ENCODE peak calls at places on chromosome 5, in ten cellular contexts. K is GM12865; R is endothelial cell of umbilical vein; V is nephron progenitor cell; F is fibroblast of pulmonary artery; N is brain microvascular endothelial cell; Q is cardiac muscle cell; J is choroid plexus epithelial cell; I is WTC11; B is CD8-positive, alpha-beta T cell. X is an unnamed sample.

GRCh38 chr5:66538531-66538930 is 57.7 kb upstream of the MAST4 start:
- DNase-seq in R (no peak), Q (no peak), B (no peak), N (no peak), K (no peak), J (no peak), F (no peak), V (no peak), I (no peak), X (no peak)

GRCh38 chr5:107782770-107783169 is 112.0 kb upstream of the EFNA5 start:
- DNase-seq in Q (no peak), R (no peak), N (no peak), B (no peak), J (no peak), K (no peak), I (no peak), F (no peak), V (no peak), X (no peak)

GRCh38 chr5:60487885-60488425 is 212.0 kb downstream of the DEPDC1B start:
- DNase-seq in V (no peak), B (no peak), N (peak; percentile 34), I (no peak), J (peak; percentile 23), R (no peak), F (no peak), K (no peak), Q (no peak), X (peak; percentile 37)

GRCh38 chr5:64625678-64626077 is 64.6 kb upstream of the SHISAL2B start:
- DNase-seq in N (peak; percentile 15), Q (peak; percentile 68), K (no peak), F (peak; percentile 67), B (no peak), J (peak; percentile 55), I (no peak), V (no peak), R (no peak), X (peak; percentile 72)

GRCh38 chr5:77210091-77211012 is at the start of gene PDE8B:
- DNase-seq in J (no peak), V (peak; percentile 47), K (no peak), Q (no peak), N (no peak), F (no peak), I (peak; percentile 34), R (no peak), B (no peak), X (no peak)

GRCh38 chr5:147113967-147114366 is 120.9 kb upstream of the STK32A start:
- DNase-seq in Q (no peak), F (no peak), I (no peak), R (no peak), J (no peak), N (no peak), K (no peak), V (no peak), B (no peak), X (no peak)

GRCh38 chr5:160894-161540 is 30.3 kb upstream of the LRRC14B start:
- DNase-seq in J (no peak), Q (no peak), R (no peak), F (no peak), K (no peak), V (no peak), B (no peak), I (peak; percentile 3), N (no peak), X (no peak)

GRCh38 chr5:133227897-133228296 is 176.1 kb downstream of the HSPA4 start:
- DNase-seq in Q (no peak), R (no peak), F (no peak), J (no peak), N (no peak), B (no peak), V (no peak), I (no peak), K (no peak), X (no peak)

GRCh38 chr5:60843693-60844428 is at the start of gene ELOVL7:
- DNase-seq in V (peak; percentile 85), K (peak; percentile 83), I (peak; percentile 93), R (peak; percentile 14), B (no peak), N (no peak), Q (peak; percentile 40), J (peak; percentile 32), F (peak; percentile 7), X (no peak)

GRCh38 chr5:57231607-57232006 is 57.7 kb downstream of the GPBP1 start:
- DNase-seq in V (no peak), N (peak; percentile 8), I (no peak), B (no peak), F (peak; percentile 80), Q (peak; percentile 75), J (peak; percentile 30), R (peak; percentile 37), K (no peak), X (peak; percentile 87)

GRCh38 chr5:97618721-97619120 is 435.7 kb upstream of the RIOK2 start:
- DNase-seq in J (no peak), F (no peak), V (no peak), B (no peak), Q (peak; percentile 6), R (no peak), N (no peak), K (no peak), I (no peak), X (no peak)

GRCh38 chr5:96972599-96973334 is 36.9 kb downstream of the LNPEP start:
- DNase-seq in I (no peak), B (no peak), Q (no peak), N (no peak), R (no peak), V (no peak), F (no peak), J (no peak), K (no peak), X (no peak)

GRCh38 chr5:129554134-129554904 is 94.2 kb downstream of the ADAMTS19 start:
- DNase-seq in I (no peak), V (no peak), R (no peak), K (no peak), J (no peak), F (no peak), Q (no peak), B (no peak), N (no peak), X (no peak)

GRCh38 chr5:6261668-6262067 is 116.7 kb downstream of the MED10 start:
- DNase-seq in Q (no peak), R (no peak), V (no peak), B (no peak), K (no peak), J (no peak), N (no peak), F (no peak), I (no peak), X (no peak)
- TF ChIP-seq CTCF in Q (no peak), R (no peak), V (no peak), B (no peak), K (no peak), J (no peak), N (no peak), F (no peak), I (no peak), X (no peak)

GRCh38 chr5:135176991-135177390 is 143.0 kb upstream of the PITX1 start:
- DNase-seq in V (no peak), R (no peak), J (no peak), F (no peak), K (no peak), N (no peak), B (no peak), I (no peak), Q (no peak), X (no peak)

GRCh38 chr5:135181653-135182052 is 147.6 kb upstream of the PITX1 start:
- DNase-seq in B (no peak), F (no peak), R (no peak), N (no peak), I (no peak), Q (no peak), V (no peak), J (no peak), K (no peak), X (no peak)

GRCh38 chr5:135178476-135179155 is 144.6 kb upstream of the PITX1 start:
- DNase-seq in I (no peak), J (no peak), V (no peak), R (no peak), N (no peak), B (no peak), K (no peak), F (no peak), Q (no peak), X (no peak)

GRCh38 chr5:135177591-135177990 is 143.6 kb upstream of the PITX1 start:
- DNase-seq in N (no peak), R (no peak), I (no peak), Q (no peak), F (no peak), K (no peak), V (no peak), B (no peak), J (no peak), X (no peak)

DNA sequence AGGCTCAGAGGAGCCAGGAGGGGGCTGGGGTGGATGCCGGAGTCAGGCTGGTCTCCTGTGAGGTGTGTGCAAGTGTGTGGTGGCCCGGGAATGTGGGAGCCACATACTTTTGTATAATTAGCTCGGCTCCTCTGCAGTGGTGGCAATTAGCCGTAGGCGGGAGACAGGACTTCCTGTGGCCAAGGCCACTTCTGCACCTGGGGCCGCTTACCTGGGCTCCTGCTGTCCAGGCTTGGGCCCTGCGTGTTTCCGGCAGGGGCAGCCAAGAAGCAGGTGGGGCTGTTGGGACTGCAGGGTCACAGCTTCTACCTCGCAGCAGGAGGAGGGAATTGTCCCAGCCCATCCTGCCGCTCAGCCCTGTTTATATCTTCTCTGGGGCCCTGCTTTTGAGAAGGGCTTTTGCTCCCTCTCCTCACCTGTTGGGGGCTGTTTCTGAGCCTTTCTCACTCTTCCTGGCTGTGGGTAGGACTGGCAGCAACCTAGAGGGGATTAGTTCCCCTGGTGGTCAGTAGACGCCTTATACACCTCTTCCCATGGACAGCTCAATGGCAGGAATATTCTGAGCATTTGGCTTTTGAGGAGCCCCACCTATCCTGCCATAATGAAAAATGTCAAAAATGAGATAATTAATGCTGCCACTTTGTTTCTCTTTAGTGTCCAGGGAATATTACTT is 145.4 kb upstream of the PITX1 start:
- DNase-seq in N (no peak), I (peak; percentile 28), V (no peak), R (no peak), B (no peak), Q (no peak), J (no peak), K (no peak), F (no peak), X (no peak)
- TF ChIP-seq CTCF in N (peak; percentile 31), I (no peak), V (peak; percentile 14), R (no peak), B (no peak), Q (no peak), J (peak; percentile 2), K (no peak), F (no peak), X (no peak)

GRCh38 chr5:169682026-169682425 is 45.0 kb downstream of the DOCK2 start:
- DNase-seq in N (no peak), K (no peak), J (no peak), F (no peak), V (no peak), R (no peak), Q (no peak), B (no peak), I (no peak), X (no peak)
- TF ChIP-seq CTCF in N (no peak), K (no peak), J (no peak), F (no peak), V (no peak), R (no peak), Q (no peak), B (no peak), I (no peak), X (no peak)

DNA sequence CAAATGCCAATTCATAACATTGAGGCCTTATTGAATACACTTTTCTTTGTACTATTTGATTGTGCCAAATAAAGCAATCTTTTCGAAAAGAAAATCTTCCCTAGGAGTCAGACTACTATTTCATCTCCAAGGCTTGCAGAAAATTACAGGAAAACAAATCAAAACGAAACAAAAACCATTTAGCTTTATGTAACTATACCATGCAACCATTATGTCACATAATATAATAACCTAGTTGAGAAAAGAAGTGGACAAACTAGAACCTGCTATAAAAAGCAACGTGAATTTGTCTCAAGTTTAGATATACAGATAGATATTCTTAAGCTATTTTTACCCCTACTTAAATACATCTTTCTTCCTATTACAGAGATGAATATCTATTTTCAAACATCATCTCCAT is 18.0 kb downstream of the HTR4 start:
- DNase-seq in F (no peak), V (no peak), Q (no peak), I (no peak), B (no peak), N (no peak), R (no peak), J (no peak), K (no peak), X (no peak)
- TF ChIP-seq CTCF in F (no peak), V (no peak), Q (no peak), I (no peak), B (no peak), N (no peak), R (no peak), J (no peak), K (no peak), X (no peak)